ENCODE peak calls at places on chromosome 10, in five cellular contexts. J is Calu3, H is mammary epithelial cell, V is activated B cell treated with CpG ODN at 0.5 μM for 24 hours, I is transverse colon. Z is an unnamed sample.

GRCh38 chr10:101725843-101726242 is 30.9 kb upstream of the FBXW4 start:
- DNase-seq in J (no peak), H (no peak), V (no peak), I (peak), Z (no peak)

GRCh38 chr10:124495176-124495575 is 33.6 kb downstream of the LHPP start:
- DNase-seq in J (no peak), H (no peak), V (no peak), I (no peak), Z (no peak)

GRCh38 chr10:100534726-100535125 is 1.0 kb upstream of the HIF1AN start:
- DNase-seq in J (no peak), H (no peak), V (no peak), I (no peak), Z (no peak)

GRCh38 chr10:95133997-95134396 is 60.0 kb upstream of the ACSM6 start:
- DNase-seq in J (no peak), H (peak), V (no peak), I (no peak), Z (no peak)

GRCh38 chr10:97196213-97197029 is 10.7 kb upstream of the SLIT1 start:
- DNase-seq in J (peak), H (peak), V (peak), I (peak), Z (peak)

GRCh38 chr10:47262606-47263295 is 37.2 kb upstream of the GDF10 start:
- DNase-seq in J (no peak), H (no peak), V (no peak), I (no peak), Z (no peak)

GRCh38 chr10:79049931-79050895 is 18.6 kb upstream of the ZMIZ1 start:
- DNase-seq in J (no peak), H (no peak), V (no peak), I (no peak), Z (no peak)

GRCh38 chr10:50572017-50572491 is 51.7 kb downstream of the SGMS1 start:
- DNase-seq in J (no peak), H (no peak), V (no peak), I (no peak), Z (no peak)

GRCh38 chr10:100872034-100872791 is 40.5 kb upstream of the SLF2 start:
- DNase-seq in J (peak), H (peak), V (peak), I (peak), Z (peak)

GRCh38 chr10:28393956-28394568 is 91.2 kb upstream of the MPP7 start:
- DNase-seq in J (peak), H (peak), V (peak), I (peak), Z (peak)

GRCh38 chr10:82942572-82943091 is 1067.6 kb downstream of the NRG3 start:
- DNase-seq in J (no peak), H (no peak), V (no peak), I (no peak), Z (no peak)

GRCh38 chr10:111944331-111944730 is 239.2 kb downstream of the GPAM start:
- DNase-seq in J (no peak), H (no peak), V (no peak), I (no peak), Z (no peak)
- TF ChIP-seq CTCF in J (no peak), H (no peak), V (no peak), I (no peak), Z (peak)

DNA sequence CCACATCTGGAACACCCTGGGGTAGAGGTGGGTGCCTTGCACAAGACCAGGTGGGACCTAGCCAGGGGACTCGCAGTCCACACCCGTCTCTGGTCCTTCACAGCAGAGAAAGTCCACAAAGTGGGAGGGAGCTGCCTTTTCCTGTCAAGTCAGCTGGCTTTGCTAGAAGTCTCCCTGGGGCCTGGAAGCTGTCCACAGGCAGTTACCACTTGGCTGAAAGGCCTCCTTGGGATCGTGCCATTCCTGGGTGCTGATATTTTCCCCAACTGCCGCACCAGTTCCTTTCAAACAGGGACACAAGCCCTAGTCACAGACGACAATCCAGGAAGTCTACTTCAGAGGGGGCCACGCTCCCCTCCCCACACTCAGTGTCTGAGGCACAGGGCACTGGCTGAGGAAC is 75.4 kb downstream of the AFAP1L2 start:
- DNase-seq in J (no peak), H (no peak), V (no peak), I (no peak), Z (no peak)
- TF ChIP-seq CTCF in J (no peak), H (no peak), V (no peak), I (no peak), Z (no peak)

DNA sequence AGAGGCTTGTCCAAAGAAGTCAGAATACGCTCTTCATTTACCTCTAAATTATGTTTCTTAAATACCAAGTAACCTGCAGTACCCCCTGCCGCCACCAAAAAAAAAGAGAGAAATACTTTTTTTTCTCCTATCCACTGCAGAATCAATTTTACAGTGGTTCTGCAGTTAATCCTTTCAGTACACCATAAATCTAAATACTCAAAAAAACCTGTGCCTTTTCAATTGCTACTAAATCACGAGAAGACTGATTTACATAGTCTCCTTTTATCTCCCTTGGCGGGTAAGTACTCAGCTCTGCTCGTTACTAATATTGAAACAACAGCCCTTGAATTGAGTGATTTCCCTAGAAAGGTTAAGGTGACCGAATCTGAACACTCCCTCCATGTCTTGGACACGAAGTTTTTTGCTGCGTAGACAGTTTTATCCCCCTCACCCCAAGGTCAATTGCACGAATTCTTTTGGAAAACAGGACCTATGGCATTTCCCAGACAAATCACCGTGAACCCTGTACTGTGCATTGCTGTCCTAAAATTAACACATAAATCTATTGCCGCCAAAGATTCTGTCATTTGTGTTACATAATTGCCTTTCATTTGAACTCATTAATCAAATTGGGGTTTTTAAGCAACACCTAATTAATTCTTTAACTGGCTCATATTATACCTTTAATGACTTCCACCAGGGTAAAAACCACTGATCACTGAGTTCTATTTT is 517 bp upstream of the VIM start:
- DNase-seq in J (no peak), H (no peak), V (no peak), I (no peak), Z (no peak)
- TF ChIP-seq CTCF in J (peak), H (peak), V (no peak), I (peak), Z (peak)

GRCh38 chr10:58641095-58641531 is 128.4 kb downstream of the BICC1 start:
- DNase-seq in J (peak), H (peak), V (no peak), I (no peak), Z (no peak)
- TF ChIP-seq CTCF in J (no peak), H (peak), V (no peak), I (no peak), Z (no peak)

GRCh38 chr10:119140603-119141245 is 24.8 kb downstream of the SFXN4 start:
- DNase-seq in J (no peak), H (no peak), V (no peak), I (no peak), Z (no peak)
- TF ChIP-seq CTCF in J (no peak), H (no peak), V (no peak), I (no peak), Z (no peak)

DNA sequence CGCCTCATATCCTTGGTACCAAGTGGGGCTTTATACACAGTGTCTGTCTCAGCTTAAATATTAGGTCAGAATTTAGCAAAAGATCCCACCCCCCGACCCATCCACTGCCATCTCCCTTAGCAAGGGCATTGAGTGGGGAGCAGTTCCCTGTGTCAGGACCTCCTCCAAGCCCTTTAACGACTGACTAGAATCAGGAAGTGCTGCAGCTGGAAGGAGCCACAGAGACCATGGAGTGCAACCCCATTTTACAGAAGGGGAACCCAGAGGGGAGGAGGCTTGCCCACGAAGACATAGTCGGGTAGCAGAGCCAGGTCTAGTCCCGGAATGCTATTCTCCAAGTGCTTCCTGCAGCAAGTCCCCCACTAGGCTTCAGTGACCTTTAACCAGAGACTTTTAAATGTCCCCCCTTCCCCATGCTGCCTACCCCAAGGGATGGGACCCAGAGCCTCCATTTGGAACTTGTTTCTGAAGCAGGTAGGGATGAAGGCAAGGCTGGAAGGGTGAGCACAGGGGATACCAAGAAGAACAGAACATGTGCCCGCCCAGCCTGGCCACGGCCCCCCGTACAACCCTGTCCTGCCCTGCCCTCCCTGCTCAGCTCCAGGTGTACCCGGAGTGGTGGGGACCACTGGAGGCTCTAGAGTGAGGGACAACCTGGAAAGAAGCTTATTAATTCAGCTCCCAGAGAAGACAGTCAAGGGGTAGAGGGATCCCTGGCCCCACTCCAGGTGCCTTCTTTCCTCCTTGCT is 41.3 kb downstream of the C10orf105 start:
- DNase-seq in J (no peak), H (no peak), V (no peak), I (no peak), Z (no peak)
- TF ChIP-seq CTCF in J (no peak), H (no peak), V (no peak), I (no peak), Z (no peak)

GRCh38 chr10:46091080-46091833 is 45.2 kb upstream of the MSMB start:
- DNase-seq in J (no peak), H (no peak), V (no peak), I (no peak), Z (no peak)

GRCh38 chr10:46094197-46094500 is 48.1 kb upstream of the MSMB start:
- DNase-seq in J (no peak), H (no peak), V (no peak), I (no peak), Z (no peak)

GRCh38 chr10:46092523-46093195 is 46.6 kb upstream of the MSMB start:
- DNase-seq in J (no peak), H (no peak), V (no peak), I (no peak), Z (no peak)

GRCh38 chr10:46090258-46090812 is 44.3 kb upstream of the MSMB start:
- DNase-seq in J (no peak), H (no peak), V (no peak), I (no peak), Z (no peak)

GRCh38 chr10:46091834-46092522 is 45.9 kb upstream of the MSMB start:
- DNase-seq in J (no peak), H (no peak), V (no peak), I (no peak), Z (no peak)
- TF ChIP-seq CTCF in J (no peak), H (no peak), V (no peak), I (no peak), Z (no peak)

DNA sequence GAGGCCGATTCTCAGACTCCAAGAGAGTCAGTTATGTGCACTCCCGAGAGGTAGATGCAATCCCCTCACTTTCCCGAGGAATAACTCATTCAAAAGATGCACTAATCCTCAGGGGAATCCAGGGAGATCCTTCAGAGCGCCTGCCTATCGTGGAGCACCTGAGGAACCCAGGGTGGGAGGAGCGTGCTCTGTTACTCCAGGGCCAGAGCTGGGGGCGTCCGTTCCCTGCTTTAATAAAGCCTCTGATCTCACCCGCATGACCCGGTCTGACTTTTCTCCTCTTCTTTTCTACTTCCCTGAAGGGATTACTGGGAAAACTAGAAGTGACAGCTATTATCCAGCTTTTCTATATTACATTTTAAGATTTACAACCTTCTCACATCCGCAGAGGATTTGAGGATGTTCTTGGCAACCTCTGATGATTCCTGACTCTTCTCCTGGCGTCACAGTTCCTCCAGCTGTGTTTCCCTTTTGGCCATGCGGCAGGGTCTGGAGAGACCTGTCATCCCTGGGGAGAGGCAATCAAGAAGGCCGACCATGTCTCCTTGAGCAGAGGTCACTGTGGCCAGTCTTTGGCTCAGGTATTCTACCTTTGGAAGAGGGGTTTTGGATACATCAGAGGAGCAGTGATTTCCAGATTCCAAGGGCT is 82.2 kb downstream of the CAMK1D start:
- DNase-seq in J (no peak), H (no peak), V (no peak), I (no peak), Z (no peak)
- TF ChIP-seq CTCF in J (no peak), H (no peak), V (no peak), I (no peak), Z (no peak)

DNA sequence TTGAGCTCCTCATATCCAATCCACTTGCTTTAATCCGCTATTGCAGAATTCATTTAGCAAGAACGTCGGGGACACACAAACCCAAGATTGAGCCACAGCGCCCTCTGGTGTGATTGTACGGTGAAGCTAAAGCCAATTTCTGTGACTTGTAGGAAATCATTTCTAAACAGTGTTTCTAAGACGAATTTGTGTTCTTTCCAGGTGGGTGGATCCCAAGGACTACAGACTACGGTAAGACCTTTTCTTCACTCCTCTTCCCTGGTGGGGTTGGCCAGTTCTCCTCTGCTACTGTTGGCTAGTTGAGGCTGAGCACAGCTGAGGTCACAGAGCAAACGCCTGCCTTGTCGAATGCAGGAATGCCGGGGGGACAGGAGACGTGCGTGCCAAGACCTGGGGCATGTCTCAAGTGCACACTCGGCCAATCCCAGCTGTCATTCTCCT is 5.2 kb downstream of the DMBT1 start:
- DNase-seq in J (peak), H (peak), V (no peak), I (peak), Z (peak)
- TF ChIP-seq CTCF in J (peak), H (peak), V (no peak), I (peak), Z (peak)

DNA sequence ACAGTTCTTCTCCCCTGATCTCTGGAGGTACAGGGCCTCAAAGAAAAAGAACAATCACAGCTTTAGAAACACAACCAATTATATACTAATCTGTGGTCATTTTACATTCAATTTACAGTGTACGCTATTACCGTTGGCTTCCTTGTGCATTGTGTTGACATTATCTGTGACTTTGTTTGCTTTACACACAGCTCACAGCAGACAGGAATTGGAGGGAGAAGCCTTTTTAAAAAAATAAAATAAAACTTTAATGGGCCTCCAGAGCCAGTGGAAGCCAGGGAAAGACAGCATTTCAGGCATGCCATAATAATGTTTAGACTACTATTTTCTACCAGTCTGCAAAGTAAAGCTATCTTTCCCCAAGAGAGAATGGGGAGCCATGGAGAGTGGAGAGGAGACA is 179.0 kb upstream of the ADO start:
- DNase-seq in J (no peak), H (no peak), V (no peak), I (no peak), Z (no peak)
- TF ChIP-seq CTCF in J (no peak), H (no peak), V (no peak), I (no peak), Z (no peak)